ENCODE peak calls at places on chromosomes 1 and 21, in four cellular contexts. Z, A, U and K are unnamed samples.

GRCh38 chr1:50700226-50701020 is 259.6 kb downstream of the FAF1 start:
- DNase-seq in Z (no peak), A (no peak), U (no peak), K (no peak)

GRCh38 chr1:100430368-100430767 is 78.1 kb downstream of the CDC14A start:
- DNase-seq in Z (no peak), A (no peak), U (no peak), K (no peak)

GRCh38 chr1:2526824-2527552 is 592 bp upstream of the PANK4 start:
- DNase-seq in Z (peak; percentile 24), A (no peak), U (no peak), K (no peak)

GRCh38 chr1:183881387-183882084 is 76.6 kb downstream of the RGL1 start:
- DNase-seq in Z (peak; percentile 98), A (no peak), U (peak; percentile 52), K (no peak)

GRCh38 chr1:34763142-34763781 is 3.7 kb downstream of the GJB4 start:
- DNase-seq in Z (peak; percentile 6), A (no peak), U (no peak), K (no peak)

GRCh38 chr21:34534522-34534921 is 22.5 kb upstream of the KCNE1 start:
- DNase-seq in Z (no peak), A (no peak), U (no peak), K (no peak)

GRCh38 chr1:211382714-211383480 is 56.3 kb downstream of the TRAF5 start:
- DNase-seq in Z (peak; percentile 95), A (peak; percentile 77), U (peak; percentile 83), K (peak; percentile 70)

GRCh38 chr1:58884706-58885661 is 101.1 kb upstream of the JUN start:
- DNase-seq in Z (no peak), A (peak; percentile 67), U (peak; percentile 67), K (no peak)

GRCh38 chr1:154745286-154745731 is 124.8 kb downstream of the KCNN3 start:
- DNase-seq in Z (peak; percentile 33), A (no peak), U (no peak), K (no peak)

GRCh38 chr1:26786437-26787380 is 1.0 kb upstream of the PIGV start:
- DNase-seq in Z (peak; percentile 86), A (peak; percentile 73), U (no peak), K (no peak)

GRCh38 chr21:37793660-37794059 is 122.6 kb downstream of the KCNJ6 start:
- DNase-seq in Z (peak; percentile 33), A (no peak), U (no peak), K (no peak)

GRCh38 chr1:51237714-51238403 is 1.8 kb downstream of the RNF11 start:
- DNase-seq in Z (no peak), A (no peak), U (no peak), K (no peak)

GRCh38 chr1:239389703-239390102 is 3.3 kb downstream of the CHRM3 start:
- DNase-seq in Z (no peak), A (no peak), U (no peak), K (no peak)

GRCh38 chr1:119808491-119808890 is 2.8 kb downstream of the REG4 start:
- DNase-seq in Z (no peak), A (no peak), U (no peak), K (no peak)

GRCh38 chr1:108708726-108709660 is 3.7 kb upstream of the FNDC7 start:
- DNase-seq in Z (no peak), A (no peak), U (no peak), K (no peak)

GRCh38 chr1:33814166-33814565 is 49.7 kb upstream of the HMGB4 start:
- DNase-seq in Z (no peak), A (no peak), U (no peak), K (no peak)

GRCh38 chr21:44020551-44020950 is 8.4 kb downstream of the TRAPPC10 start:
- DNase-seq in Z (no peak), A (no peak), U (no peak), K (no peak)

GRCh38 chr1:167342846-167343245 is 122.2 kb downstream of the POU2F1 start:
- DNase-seq in Z (no peak), A (no peak), U (no peak), K (no peak)

GRCh38 chr1:22297999-22298398 is 153.7 kb upstream of the ZBTB40 start:
- DNase-seq in Z (no peak), A (no peak), U (no peak), K (no peak)

GRCh38 chr1:11341881-11342552 is 69.0 kb downstream of the UBIAD1 start:
- DNase-seq in Z (no peak), A (no peak), U (no peak), K (peak; percentile 78)

GRCh38 chr1:161725888-161726630 is 4.7 kb downstream of the FCRLB start:
- DNase-seq in Z (peak; percentile 54), A (peak; percentile 25), U (peak; percentile 32), K (no peak)

GRCh38 chr1:90973897-90974798 is 47.7 kb downstream of the ZNF644 start:
- DNase-seq in Z (peak; percentile 72), A (no peak), U (no peak), K (no peak)

GRCh38 chr1:225539069-225539468 is 111.2 kb upstream of the LBR start:
- DNase-seq in Z (no peak), A (no peak), U (no peak), K (no peak)

GRCh38 chr1:241518447-241519307 is 878 bp downstream of the FH start:
- DNase-seq in Z (peak; percentile 23), A (no peak), U (no peak), K (no peak)
- TF ChIP-seq CTCF in Z (no peak), A (no peak), U (no peak), K (no peak)

DNA sequence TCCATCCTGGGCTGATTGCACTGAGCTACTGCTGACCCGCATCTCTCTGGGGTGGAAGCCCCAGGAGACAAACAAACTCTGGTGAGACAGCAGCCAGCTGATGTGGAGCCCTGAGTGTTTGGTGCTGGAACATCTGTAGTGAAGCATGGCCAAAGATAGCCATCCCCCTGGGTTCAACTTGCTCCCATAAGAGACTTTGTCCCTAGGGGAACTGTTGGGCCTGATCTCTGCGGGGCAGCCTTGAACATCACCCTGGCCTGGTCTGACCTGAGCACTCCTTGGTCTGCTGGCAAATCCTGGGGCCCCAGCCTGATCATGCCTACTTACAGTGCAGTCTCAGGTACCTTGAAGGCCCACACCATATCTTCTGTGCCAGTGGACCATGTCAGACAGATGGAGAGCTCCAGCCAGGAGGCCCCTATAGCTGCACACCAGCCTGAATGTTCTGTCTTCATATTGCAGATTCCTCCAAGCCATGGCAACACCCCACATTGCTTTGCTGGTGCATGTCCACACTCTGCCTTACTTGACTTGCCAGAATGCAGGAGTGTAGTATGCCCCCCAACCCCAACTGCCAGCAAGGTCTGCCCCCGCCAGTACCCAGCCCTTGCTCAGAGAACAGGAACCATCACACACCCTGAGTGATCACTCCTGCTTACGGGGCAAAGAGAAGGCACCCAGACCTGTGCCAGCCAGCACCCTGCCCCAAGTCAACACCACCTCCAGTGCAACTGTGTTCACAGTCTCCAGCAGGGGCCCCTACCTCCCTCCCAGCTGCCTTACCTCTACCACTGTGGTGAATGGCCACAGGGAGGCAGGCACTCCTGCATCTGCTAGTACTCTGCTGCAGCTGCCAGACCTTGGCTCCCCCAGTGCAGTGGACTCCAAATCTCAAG is 690.5 kb upstream of the NR5A2 start:
- DNase-seq in Z (no peak), A (no peak), U (no peak), K (no peak)
- TF ChIP-seq CTCF in Z (no peak), A (no peak), U (no peak), K (no peak)

GRCh38 chr1:6051423-6051822 is 5.7 kb downstream of the KCNAB2 start:
- DNase-seq in Z (no peak), A (no peak), U (no peak), K (no peak)

GRCh38 chr1:6056549-6056948 is 10.9 kb downstream of the KCNAB2 start:
- DNase-seq in Z (no peak), A (no peak), U (no peak), K (no peak)

GRCh38 chr1:6052543-6053205 is 7.0 kb downstream of the KCNAB2 start:
- DNase-seq in Z (peak; percentile 80), A (peak; percentile 74), U (peak; percentile 71), K (peak; percentile 33)

GRCh38 chr1:6054596-6054995 is 8.9 kb downstream of the KCNAB2 start:
- DNase-seq in Z (no peak), A (no peak), U (no peak), K (no peak)

DNA sequence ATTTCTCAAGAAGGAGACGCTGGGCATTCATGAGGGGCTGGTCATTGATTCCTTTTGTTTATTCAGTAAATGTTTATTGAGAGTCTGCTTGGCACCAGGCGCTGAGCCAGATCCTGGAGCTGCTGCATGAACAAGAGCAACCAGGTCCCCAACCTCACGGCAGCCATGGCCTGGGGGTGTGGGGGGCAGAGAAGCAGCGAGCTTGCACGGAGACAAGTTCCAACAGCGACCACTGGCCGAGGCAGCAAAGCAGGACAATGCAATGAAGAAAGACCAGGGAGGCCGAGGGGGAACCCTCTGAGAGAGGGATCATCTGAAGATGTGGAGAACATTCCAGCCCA is 7.5 kb downstream of the KCNAB2 start:
- DNase-seq in Z (no peak), A (no peak), U (no peak), K (no peak)
- TF ChIP-seq CTCF in Z (no peak), A (no peak), U (no peak), K (no peak)

GRCh38 chr1:68119445-68119844 is 69.0 kb upstream of the DIRAS3 start:
- DNase-seq in Z (no peak), A (no peak), U (no peak), K (no peak)
- TF ChIP-seq CTCF in Z (no peak), A (no peak), U (no peak), K (no peak)

DNA sequence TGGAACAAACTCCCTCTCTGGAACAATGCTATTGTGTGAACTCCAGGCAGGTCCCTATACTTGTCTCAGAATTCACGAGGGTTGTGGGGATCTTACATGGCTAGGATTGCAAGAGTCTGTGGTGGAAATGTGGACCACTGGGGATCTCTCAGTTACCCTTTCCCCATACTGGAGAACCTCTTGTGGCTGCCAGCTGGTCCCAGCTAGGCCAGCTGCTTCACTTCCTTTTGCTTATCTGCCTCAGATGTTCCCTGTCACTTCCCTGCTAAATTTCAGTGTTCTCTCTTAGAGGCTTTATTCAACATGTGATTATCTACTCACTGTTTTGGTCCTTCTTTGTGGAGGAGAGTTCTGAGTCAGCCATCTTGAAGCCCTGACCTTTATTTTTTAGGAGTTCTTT is 75.9 kb upstream of the SAMD13 start:
- DNase-seq in Z (peak; percentile 43), A (no peak), U (no peak), K (no peak)
- TF ChIP-seq CTCF in Z (no peak), A (no peak), U (no peak), K (no peak)

GRCh38 chr1:197181982-197182381 is 35.5 kb upstream of the ASPM start:
- DNase-seq in Z (no peak), A (no peak), U (no peak), K (no peak)

GRCh38 chr1:197180252-197180878 is 33.9 kb upstream of the ASPM start:
- DNase-seq in Z (peak; percentile 80), A (no peak), U (no peak), K (peak; percentile 14)

GRCh38 chr1:197174818-197175217 is 28.3 kb upstream of the ASPM start:
- DNase-seq in Z (no peak), A (no peak), U (no peak), K (no peak)

GRCh38 chr1:197182716-197183115 is 36.2 kb upstream of the ASPM start:
- DNase-seq in Z (no peak), A (no peak), U (no peak), K (no peak)

GRCh38 chr1:197178998-197179397 is 32.5 kb upstream of the ASPM start:
- DNase-seq in Z (peak; percentile 82), A (no peak), U (no peak), K (no peak)
- TF ChIP-seq CTCF in Z (peak; percentile 40), A (no peak), U (no peak), K (no peak)